ENCODE peak calls at places on chromosomes 13 and 19, in seven cellular contexts. Z is tibial nerve, U is K562, S is AG04449, I is endodermal cell, Q is pancreas, O is choroid plexus epithelial cell. M is an unnamed sample.

GRCh38 chr19:19956431-19957075 is 55.8 kb downstream of the ZNF93 start:
- DNase-seq in S (no peak), O (no peak), I (peak), Q (no peak), U (peak), Z (no peak), M (no peak)

GRCh38 chr13:73465629-73465974 is 406.8 kb downstream of the KLF5 start:
- DNase-seq in Z (no peak), Q (no peak), S (no peak), I (no peak), U (peak), O (no peak), M (peak)

GRCh38 chr13:64347662-64348061 is 2882.5 kb downstream of the PCDH9 start:
- DNase-seq in I (no peak), Z (no peak), O (peak), Q (no peak), U (no peak), S (no peak), M (no peak)

GRCh38 chr13:23339225-23339624 is 94.3 kb downstream of the SACS start:
- DNase-seq in O (no peak), Z (no peak), U (no peak), Q (no peak), S (no peak), I (no peak), M (no peak)

GRCh38 chr13:71864981-71865857 is 1.8 kb downstream of the DACH1 start:
- DNase-seq in S (no peak), Z (no peak), U (no peak), O (no peak), Q (peak), I (peak), M (no peak)

GRCh38 chr13:73231456-73231855 is 172.7 kb downstream of the KLF5 start:
- DNase-seq in O (no peak), U (no peak), S (no peak), Q (no peak), I (no peak), Z (no peak), M (no peak)

GRCh38 chr13:97600438-97601080 is 166.6 kb downstream of the RAP2A start:
- DNase-seq in Z (no peak), O (peak), I (no peak), U (no peak), S (no peak), Q (no peak), M (no peak)

GRCh38 chr13:113666951-113667701 is at the start of gene GRK1:
- DNase-seq in U (no peak), I (peak), Q (peak), O (no peak), S (no peak), Z (no peak), M (no peak)

GRCh38 chr13:109918179-109918651 is 131.8 kb upstream of the IRS2 start:
- DNase-seq in U (no peak), S (no peak), Q (no peak), I (no peak), O (peak), Z (no peak), M (no peak)

GRCh38 chr13:42699922-42700321 is 81.5 kb upstream of the FAM216B start:
- DNase-seq in Q (no peak), S (no peak), I (no peak), Z (no peak), U (no peak), O (no peak), M (no peak)

GRCh38 chr19:616732-617526 is 16.4 kb downstream of the POLRMT start:
- DNase-seq in Q (peak), O (no peak), I (no peak), S (no peak), Z (no peak), U (no peak), M (no peak)
- TF ChIP-seq CTCF in Q (no peak), O (no peak), I (no peak), S (no peak), Z (no peak), U (no peak), M (no peak)

GRCh38 chr13:51230473-51231105 is 8.4 kb downstream of the FAM124A start:
- DNase-seq in I (peak), Q (no peak), U (no peak), O (peak), Z (peak), S (no peak), M (no peak)
- H3K4me3 ChIP-seq in I (peak), Q (peak), U (no peak), O (peak), Z (peak), S (no peak), M (peak)

GRCh38 chr13:92716749-92717148 is 509.9 kb upstream of the GPC6 start:
- DNase-seq in U (no peak), O (peak), Q (no peak), I (no peak), S (no peak), Z (peak), M (no peak)
- TF ChIP-seq CTCF in U (no peak), O (peak), Q (no peak), I (peak), S (no peak), Z (peak), M (peak)

GRCh38 chr13:36674337-36675212 is 755 bp downstream of the SERTM1 start:
- DNase-seq in S (no peak), I (peak), O (no peak), Z (no peak), U (no peak), Q (peak), M (no peak)
- H3K4me3 ChIP-seq in S (no peak), I (peak), O (no peak), Z (no peak), U (no peak), Q (no peak), M (no peak)